ENCODE peak calls at places on chromosome 1, in nine cellular contexts. R is endothelial cell; B is CD8-positive, alpha-beta T cell; A is iPS DF 6.9; S is uterus; Y is HEK293T; G is iPS-NIHi11; X is activated B cell treated with CpG ODN at 0.5 μM for 24 hours; M is cardiac muscle cell. K is an unnamed sample.

GRCh38 chr1:21539933-21540332 is 30.7 kb downstream of the ALPL start:
- DNase-seq in R (peak; percentile 61), B (no peak), A (no peak), S (no peak), Y (peak; percentile 32), G (peak; percentile 79), X (no peak), M (no peak), K (no peak)

GRCh38 chr1:25198731-25199231 is 33.5 kb downstream of the SYF2 start:
- DNase-seq in R (no peak), B (no peak), A (no peak), S (no peak), Y (peak; percentile 38), G (no peak), X (no peak), M (peak; percentile 12), K (no peak)

GRCh38 chr1:68166348-68166747 is 66.0 kb downstream of the WLS start:
- DNase-seq in R (no peak), B (no peak), A (no peak), S (no peak), Y (no peak), G (no peak), X (no peak), M (no peak), K (no peak)

GRCh38 chr1:156490401-156491032 is 10.1 kb downstream of the MEF2D start:
- DNase-seq in R (peak; percentile 43), B (no peak), A (no peak), S (peak; percentile 57), Y (no peak), G (peak; percentile 73), X (no peak), M (no peak), K (no peak)

GRCh38 chr1:62281922-62282555 is 37.2 kb downstream of the KANK4 start:
- DNase-seq in R (no peak), B (no peak), A (no peak), S (no peak), Y (no peak), G (no peak), X (no peak), M (no peak), K (no peak)

GRCh38 chr1:187714501-187714900 is 885.8 kb downstream of the PLA2G4A start:
- DNase-seq in R (no peak), B (no peak), A (no peak), S (no peak), Y (no peak), G (no peak), X (no peak), M (no peak), K (no peak)

GRCh38 chr1:40637617-40638016 is 27.9 kb downstream of the RIMS3 start:
- DNase-seq in R (no peak), B (no peak), A (no peak), S (no peak), Y (no peak), G (no peak), X (no peak), M (no peak), K (no peak)

GRCh38 chr1:178941261-178941689 is 70.4 kb upstream of the ANGPTL1 start:
- DNase-seq in R (no peak), B (no peak), A (no peak), S (peak; percentile 27), Y (no peak), G (no peak), X (no peak), M (no peak), K (no peak)

GRCh38 chr1:65233757-65234156 is 75.6 kb upstream of the DNAJC6 start:
- DNase-seq in R (no peak), B (no peak), A (no peak), S (no peak), Y (no peak), G (no peak), X (no peak), M (no peak), K (no peak)

GRCh38 chr1:54347955-54348699 is 58.1 kb downstream of the SSBP3 start:
- DNase-seq in R (no peak), B (no peak), A (no peak), S (no peak), Y (no peak), G (no peak), X (no peak), M (no peak), K (no peak)